ENCODE peak calls at places on chromosomes 16 and 17, in ten cellular contexts. O is lung; G is CD4-positive, alpha-beta memory T cell; X is brain microvascular endothelial cell; L is epithelial cell of proximal tubule; P is bronchial epithelial cell; S is fibroblast of villous mesenchyme; Q is GM06990; T is upper lobe of right lung; H is fibroblast of mammary gland. I is an unnamed sample.

GRCh38 chr17:19486351-19487008 is 47.2 kb upstream of the SLC47A1 start:
- DNase-seq in O (no peak), G (no peak), X (no peak), L (no peak), P (no peak), S (no peak), Q (no peak), T (peak), H (no peak), I (no peak)

GRCh38 chr16:24943471-24943870 is 71.7 kb downstream of the ARHGAP17 start:
- DNase-seq in O (no peak), G (no peak), X (no peak), L (no peak), P (no peak), S (no peak), Q (no peak), T (no peak), H (no peak), I (no peak)

GRCh38 chr17:12990041-12990808 is 27.6 kb downstream of the ELAC2 start:
- DNase-seq in O (no peak), G (no peak), X (no peak), L (no peak), P (no peak), S (no peak), Q (no peak), T (no peak), H (no peak), I (no peak)

GRCh38 chr16:8403978-8404738 is 186.2 kb downstream of the TMEM114 start:
- DNase-seq in O (no peak), G (no peak), X (no peak), L (no peak), P (no peak), S (no peak), Q (no peak), T (no peak), H (no peak), I (no peak)

GRCh38 chr17:17751996-17752821 is 71.0 kb downstream of the RAI1 start:
- DNase-seq in O (peak), G (peak), X (peak), L (no peak), P (peak), S (peak), Q (peak), T (peak), H (peak), I (peak)

GRCh38 chr16:85460252-85460982 is 152.7 kb upstream of the GSE1 start:
- DNase-seq in O (no peak), G (no peak), X (no peak), L (no peak), P (no peak), S (peak), Q (no peak), T (no peak), H (peak), I (no peak)

GRCh38 chr17:67281736-67282135 is 36.7 kb upstream of the HELZ start:
- DNase-seq in O (no peak), G (no peak), X (no peak), L (no peak), P (peak), S (no peak), Q (no peak), T (no peak), H (no peak), I (no peak)

GRCh38 chr17:61551255-61551742 is 39.7 kb downstream of the NACA2 start:
- DNase-seq in O (no peak), G (no peak), X (no peak), L (no peak), P (peak), S (peak), Q (no peak), T (no peak), H (peak), I (peak)

GRCh38 chr17:64200080-64201042 is 62.7 kb downstream of the TEX2 start:
- DNase-seq in O (no peak), G (no peak), X (no peak), L (no peak), P (no peak), S (peak), Q (no peak), T (no peak), H (peak), I (no peak)

GRCh38 chr17:18988546-18989173 is 15.9 kb downstream of the FAM83G start:
- DNase-seq in O (no peak), G (no peak), X (no peak), L (peak), P (no peak), S (no peak), Q (no peak), T (no peak), H (no peak), I (no peak)

GRCh38 chr17:9004132-9004960 is 17.0 kb upstream of the NTN1 start:
- DNase-seq in O (no peak), G (no peak), X (no peak), L (no peak), P (no peak), S (no peak), Q (no peak), T (no peak), H (no peak), I (no peak)

GRCh38 chr17:70138309-70138865 is 30.9 kb upstream of the KCNJ2 start:
- DNase-seq in O (no peak), G (no peak), X (no peak), L (peak), P (no peak), S (peak), Q (no peak), T (no peak), H (peak), I (peak)

GRCh38 chr17:61251939-61252865 is 147.4 kb upstream of the TBX2 start:
- DNase-seq in O (peak), G (no peak), X (peak), L (no peak), P (no peak), S (peak), Q (no peak), T (peak), H (peak), I (peak)

GRCh38 chr16:16861546-16861945 is 482.6 kb downstream of the NPIPA7 start:
- DNase-seq in O (peak), G (peak), X (peak), L (no peak), P (peak), S (peak), Q (peak), T (no peak), H (peak), I (no peak)

GRCh38 chr17:67696853-67697505 is 20.8 kb upstream of the NOL11 start:
- DNase-seq in O (no peak), G (no peak), X (no peak), L (no peak), P (no peak), S (no peak), Q (no peak), T (no peak), H (no peak), I (no peak)

DNA sequence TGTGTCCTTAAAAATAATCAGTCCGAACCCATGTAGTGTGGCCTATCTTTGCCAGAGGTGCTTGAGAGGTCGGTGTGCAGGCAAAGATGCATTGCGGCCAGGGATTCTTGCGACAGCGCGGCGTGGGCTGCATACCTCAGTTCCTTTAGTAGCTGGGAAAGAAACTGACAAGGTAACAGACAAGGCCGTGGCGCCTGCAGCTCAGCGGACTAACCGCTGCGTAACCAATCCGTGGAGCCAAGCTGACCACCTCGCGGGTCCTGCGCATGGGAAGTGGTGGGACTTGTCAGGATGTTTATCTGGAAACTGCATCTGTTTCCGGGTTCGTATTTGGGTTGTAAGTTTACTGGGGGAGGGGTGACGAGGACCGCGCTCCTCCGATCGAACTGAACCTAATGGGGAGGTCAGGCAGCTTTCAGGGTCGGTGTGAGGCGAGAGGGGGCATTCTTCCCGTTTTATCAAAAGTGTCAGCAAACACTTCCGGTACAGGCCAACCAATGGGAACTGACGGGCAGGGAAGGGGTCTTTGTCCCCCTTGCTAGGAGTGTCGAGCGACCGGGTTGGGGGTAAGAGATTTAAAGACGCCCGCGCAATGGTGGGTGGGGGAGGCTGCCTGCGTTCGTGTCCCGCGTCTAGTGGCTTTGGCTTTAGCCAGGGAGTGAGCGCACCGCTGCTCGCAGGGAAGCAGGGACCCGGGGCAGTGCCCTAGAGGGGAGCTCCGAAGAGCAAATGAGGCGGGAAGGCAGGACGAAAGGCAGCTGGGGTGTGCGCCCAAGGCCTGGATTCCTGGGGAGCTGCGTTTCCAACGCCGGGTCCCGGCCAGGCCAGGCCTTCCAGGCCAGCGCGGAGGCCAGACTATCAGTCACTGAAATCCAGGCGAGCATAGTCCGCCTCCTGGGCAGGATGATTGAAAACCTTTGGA is 7.0 kb downstream of the IRX6 start:
- DNase-seq in O (no peak), G (no peak), X (no peak), L (no peak), P (no peak), S (no peak), Q (no peak), T (no peak), H (no peak), I (no peak)
- H3K4me3 ChIP-seq in O (no peak), G (no peak), X (no peak), L (no peak), P (no peak), S (no peak), Q (no peak), T (no peak), H (no peak), I (no peak)

DNA sequence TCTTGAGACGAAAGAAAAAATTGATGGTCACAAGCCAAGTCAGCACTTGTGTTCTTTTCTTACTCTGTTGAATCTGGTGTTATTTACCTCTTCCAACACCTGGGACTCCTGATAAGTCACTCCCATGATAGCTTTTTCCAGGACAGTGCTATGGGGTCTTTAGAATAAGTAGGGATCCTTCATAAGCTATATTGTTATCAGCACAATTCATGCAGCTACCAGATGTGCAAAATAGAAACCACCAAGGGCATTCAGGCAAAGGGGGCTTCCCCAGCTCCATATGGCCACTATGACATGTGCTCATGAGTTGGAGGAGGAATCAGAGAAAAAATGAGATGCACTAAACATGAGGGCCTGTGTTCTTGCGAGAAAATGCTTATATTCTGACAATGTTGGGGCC is 9.5 kb upstream of the SKAP1 start:
- DNase-seq in O (no peak), G (peak), X (no peak), L (no peak), P (no peak), S (no peak), Q (peak), T (no peak), H (no peak), I (no peak)
- H3K4me3 ChIP-seq in O (no peak), G (peak), X (no peak), L (no peak), P (no peak), S (no peak), Q (no peak), T (no peak), H (no peak), I (no peak)

GRCh38 chr17:43791589-43791988 is 11.4 kb downstream of the CFAP97D1 start:
- DNase-seq in O (no peak), G (peak), X (peak), L (peak), P (peak), S (peak), Q (no peak), T (no peak), H (peak), I (peak)
- H3K4me3 ChIP-seq in O (no peak), G (no peak), X (no peak), L (no peak), P (no peak), S (no peak), Q (no peak), T (no peak), H (no peak), I (no peak)

DNA sequence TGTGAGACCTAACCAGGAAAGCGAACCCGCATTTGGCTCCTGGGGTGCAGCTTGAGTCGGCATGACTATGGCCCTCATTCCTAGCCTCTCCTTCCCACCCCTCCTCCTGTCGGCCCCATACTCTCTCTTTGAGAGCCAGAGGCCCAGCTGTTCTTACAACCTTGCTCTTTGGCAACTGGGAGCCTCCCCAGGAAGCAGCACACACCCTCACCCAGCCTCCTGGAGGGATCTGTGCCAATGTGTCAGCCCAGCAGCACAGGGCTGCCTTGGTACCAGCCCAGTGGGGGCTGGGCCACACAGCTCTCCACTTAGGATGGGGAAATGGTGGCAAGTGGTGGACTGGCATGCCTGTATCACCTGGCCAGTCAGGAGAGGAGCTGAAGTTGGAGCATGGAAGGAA is 70.3 kb upstream of the LGALS9 start:
- DNase-seq in O (peak), G (no peak), X (no peak), L (no peak), P (peak), S (no peak), Q (no peak), T (no peak), H (no peak), I (no peak)
- H3K4me3 ChIP-seq in O (no peak), G (no peak), X (peak), L (peak), P (no peak), S (no peak), Q (no peak), T (peak), H (peak), I (no peak)

GRCh38 chr16:86568677-86569623 is 2.3 kb downstream of the FOXC2 start:
- DNase-seq in O (no peak), G (no peak), X (no peak), L (no peak), P (no peak), S (no peak), Q (no peak), T (no peak), H (no peak), I (no peak)
- H3K4me3 ChIP-seq in O (peak), G (no peak), X (peak), L (peak), P (peak), S (peak), Q (no peak), T (peak), H (peak), I (peak)

DNA sequence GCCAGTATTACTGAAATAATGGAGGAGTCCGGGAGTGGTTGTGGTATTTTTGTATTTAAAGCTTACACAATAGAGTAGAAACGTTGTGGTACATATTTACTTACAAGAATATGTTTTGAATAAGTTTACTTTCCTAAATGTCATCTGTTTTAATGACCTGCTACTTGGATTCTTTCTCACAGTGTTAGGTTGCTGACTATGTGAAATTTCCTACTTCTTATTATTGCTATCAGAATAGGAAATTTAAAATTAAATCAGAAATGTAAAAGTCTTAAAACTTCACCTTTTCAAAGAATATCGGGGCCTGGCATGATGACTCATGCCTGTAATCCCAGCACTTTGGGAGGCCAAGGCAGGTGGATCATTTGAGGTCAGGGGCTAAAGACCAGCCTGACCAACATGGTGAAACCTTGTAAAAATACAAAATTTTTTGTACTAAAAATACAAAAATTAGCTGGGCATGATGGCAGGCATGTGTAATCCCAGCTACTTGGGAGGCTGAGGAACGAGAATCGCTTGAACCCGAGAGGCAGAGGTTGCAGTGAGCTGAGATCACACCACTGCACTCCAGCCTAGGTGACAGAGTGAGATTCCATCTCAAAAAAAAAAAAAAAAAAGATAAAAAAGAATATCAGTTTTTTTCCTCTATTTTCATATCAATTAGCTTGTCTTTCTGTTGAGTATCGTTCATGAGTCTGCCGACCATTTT is 77.8 kb downstream of the VMP1 start:
- DNase-seq in O (no peak), G (no peak), X (no peak), L (no peak), P (no peak), S (peak), Q (no peak), T (no peak), H (peak), I (no peak)
- H3K4me3 ChIP-seq in O (no peak), G (no peak), X (no peak), L (no peak), P (no peak), S (no peak), Q (no peak), T (no peak), H (no peak), I (no peak)

GRCh38 chr16:79287424-79287917 is 313.1 kb downstream of the MAF start:
- DNase-seq in O (no peak), G (no peak), X (no peak), L (no peak), P (no peak), S (no peak), Q (no peak), T (no peak), H (no peak), I (no peak)
- H3K4me3 ChIP-seq in O (no peak), G (peak), X (no peak), L (peak), P (no peak), S (no peak), Q (no peak), T (peak), H (no peak), I (no peak)

GRCh38 chr17:40417258-40417608 is 463 bp downstream of the TOP2A start:
- DNase-seq in O (no peak), G (no peak), X (peak), L (no peak), P (peak), S (peak), Q (no peak), T (no peak), H (no peak), I (no peak)

GRCh38 chr17:40417609-40418427 is at the start of gene TOP2A:
- DNase-seq in O (peak), G (peak), X (peak), L (peak), P (peak), S (peak), Q (peak), T (peak), H (peak), I (peak)

GRCh38 chr17:40415390-40415789 is 2.3 kb downstream of the TOP2A start:
- DNase-seq in O (no peak), G (peak), X (peak), L (no peak), P (peak), S (peak), Q (no peak), T (no peak), H (peak), I (peak)

GRCh38 chr17:40418428-40418706 is 671 bp upstream of the TOP2A start:
- DNase-seq in O (no peak), G (no peak), X (no peak), L (no peak), P (no peak), S (no peak), Q (no peak), T (no peak), H (no peak), I (no peak)

DNA sequence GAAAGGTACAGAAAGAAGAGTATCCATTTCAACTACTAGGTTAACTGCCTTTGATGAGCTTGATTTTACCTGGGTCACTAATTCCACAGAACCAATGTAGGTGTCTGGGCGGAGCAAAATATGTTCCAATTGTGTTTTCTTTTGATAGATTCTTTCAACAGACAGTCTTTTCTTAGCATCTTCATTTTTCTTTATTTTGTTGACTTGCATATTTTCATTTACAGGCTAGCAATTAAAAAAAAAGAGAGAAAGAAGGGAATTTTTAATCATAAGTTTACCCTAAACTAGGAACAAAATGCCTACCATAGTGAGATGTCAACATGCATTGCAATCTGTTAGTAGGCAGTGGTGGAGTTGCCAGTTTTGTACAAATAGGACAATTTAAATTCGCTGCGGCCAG is 1.0 kb downstream of the TOP2A start:
- DNase-seq in O (no peak), G (no peak), X (no peak), L (no peak), P (no peak), S (no peak), Q (no peak), T (no peak), H (no peak), I (no peak)
- H3K4me3 ChIP-seq in O (no peak), G (no peak), X (peak), L (peak), P (peak), S (peak), Q (peak), T (no peak), H (peak), I (peak)

GRCh38 chr17:34319087-34319486 is at the start of gene CCL8:
- DNase-seq in O (no peak), G (no peak), X (no peak), L (no peak), P (no peak), S (no peak), Q (no peak), T (no peak), H (peak), I (no peak)
- H3K4me3 ChIP-seq in O (no peak), G (no peak), X (no peak), L (no peak), P (no peak), S (no peak), Q (no peak), T (no peak), H (no peak), I (no peak)